ENCODE peak calls at places on chromosomes 12 and 14, in ten cellular contexts. One of them, this sample, is unnamed.
A peak's percentile ranks its signal among the peaks of the same experiment; 100 is the strongest.

GRCh38 chr14:105702275-105702817 is 176.0 kb downstream of the TMEM121 start:
- DNase-seq in AG20443: no peak
- DNase-seq in GM13976: no peak
- DNase-seq in type B pancreatic cell: no peak
- DNase-seq in stimulated activated CD8-positive, alpha-beta memory T cell treated with anti-CD3 and anti-CD28 coated beads, Interleukin-12 subunit alpha, Interleukin-12 subunit beta, amount 100 ng/mL, for 4 hours: no peak
- DNase-seq in A549: no peak
- DNase-seq in GM04504: no peak
- DNase-seq in foreskin fibroblast: no peak
- DNase-seq in RWPE1: no peak
- DNase-seq in HFFc6: no peak
- DNase-seq in this sample: no peak

GRCh38 chr12:41365653-41366131 is 177.6 kb downstream of the PDZRN4 start:
- DNase-seq in AG20443: no peak
- DNase-seq in GM13976: no peak
- DNase-seq in type B pancreatic cell: no peak
- DNase-seq in stimulated activated CD8-positive, alpha-beta memory T cell treated with anti-CD3 and anti-CD28 coated beads, Interleukin-12 subunit alpha, Interleukin-12 subunit beta, amount 100 ng/mL, for 4 hours: no peak
- DNase-seq in A549: no peak
- DNase-seq in GM04504: no peak
- DNase-seq in foreskin fibroblast: no peak
- DNase-seq in RWPE1: no peak
- DNase-seq in HFFc6: no peak
- DNase-seq in this sample: no peak

GRCh38 chr12:42270596-42270995 is 32.5 kb upstream of the YAF2 start:
- DNase-seq in AG20443: no peak
- DNase-seq in GM13976: no peak
- DNase-seq in type B pancreatic cell: no peak
- DNase-seq in stimulated activated CD8-positive, alpha-beta memory T cell treated with anti-CD3 and anti-CD28 coated beads, Interleukin-12 subunit alpha, Interleukin-12 subunit beta, amount 100 ng/mL, for 4 hours: no peak
- DNase-seq in A549: no peak
- DNase-seq in GM04504: no peak
- DNase-seq in foreskin fibroblast: peak; percentile 13
- DNase-seq in RWPE1: no peak
- DNase-seq in HFFc6: no peak
- DNase-seq in this sample: no peak

GRCh38 chr14:71576472-71576871 is 355.8 kb upstream of the RGS6 start:
- DNase-seq in AG20443: no peak
- DNase-seq in GM13976: no peak
- DNase-seq in type B pancreatic cell: no peak
- DNase-seq in stimulated activated CD8-positive, alpha-beta memory T cell treated with anti-CD3 and anti-CD28 coated beads, Interleukin-12 subunit alpha, Interleukin-12 subunit beta, amount 100 ng/mL, for 4 hours: no peak
- DNase-seq in A549: no peak
- DNase-seq in GM04504: no peak
- DNase-seq in foreskin fibroblast: no peak
- DNase-seq in RWPE1: no peak
- DNase-seq in HFFc6: no peak
- DNase-seq in this sample: no peak

GRCh38 chr12:65879878-65880277 is 55.6 kb downstream of the HMGA2 start:
- DNase-seq in AG20443: peak; percentile 66
- DNase-seq in GM13976: no peak
- DNase-seq in type B pancreatic cell: no peak
- DNase-seq in stimulated activated CD8-positive, alpha-beta memory T cell treated with anti-CD3 and anti-CD28 coated beads, Interleukin-12 subunit alpha, Interleukin-12 subunit beta, amount 100 ng/mL, for 4 hours: no peak
- DNase-seq in A549: no peak
- DNase-seq in GM04504: peak; percentile 74
- DNase-seq in foreskin fibroblast: peak; percentile 82
- DNase-seq in RWPE1: no peak
- DNase-seq in HFFc6: peak; percentile 95
- DNase-seq in this sample: no peak

GRCh38 chr12:3020850-3021435 is 56.2 kb upstream of the TSPAN9 start:
- DNase-seq in AG20443: no peak
- DNase-seq in GM13976: no peak
- DNase-seq in type B pancreatic cell: no peak
- DNase-seq in stimulated activated CD8-positive, alpha-beta memory T cell treated with anti-CD3 and anti-CD28 coated beads, Interleukin-12 subunit alpha, Interleukin-12 subunit beta, amount 100 ng/mL, for 4 hours: no peak
- DNase-seq in A549: no peak
- DNase-seq in GM04504: no peak
- DNase-seq in foreskin fibroblast: no peak
- DNase-seq in RWPE1: no peak
- DNase-seq in HFFc6: no peak
- DNase-seq in this sample: no peak

GRCh38 chr12:120978296-120979219 is at the start of gene HNF1A:
- DNase-seq in AG20443: no peak
- DNase-seq in GM13976: no peak
- DNase-seq in type B pancreatic cell: no peak
- DNase-seq in stimulated activated CD8-positive, alpha-beta memory T cell treated with anti-CD3 and anti-CD28 coated beads, Interleukin-12 subunit alpha, Interleukin-12 subunit beta, amount 100 ng/mL, for 4 hours: no peak
- DNase-seq in A549: no peak
- DNase-seq in GM04504: no peak
- DNase-seq in foreskin fibroblast: no peak
- DNase-seq in RWPE1: no peak
- DNase-seq in HFFc6: no peak
- DNase-seq in this sample: no peak

GRCh38 chr12:98998697-98999299 is 353.7 kb downstream of the APAF1 start:
- DNase-seq in AG20443: peak; percentile 66
- DNase-seq in GM13976: peak; percentile 60
- DNase-seq in type B pancreatic cell: no peak
- DNase-seq in stimulated activated CD8-positive, alpha-beta memory T cell treated with anti-CD3 and anti-CD28 coated beads, Interleukin-12 subunit alpha, Interleukin-12 subunit beta, amount 100 ng/mL, for 4 hours: no peak
- DNase-seq in A549: peak; percentile 73
- DNase-seq in GM04504: peak; percentile 21
- DNase-seq in foreskin fibroblast: peak; percentile 55
- DNase-seq in RWPE1: peak; percentile 55
- DNase-seq in HFFc6: peak; percentile 23
- DNase-seq in this sample: no peak